ENCODE peak calls at places on chromosomes 3 and 15, in nine cellular contexts. D is NCI-H510A treated with DMSO at 0.1 percent for 48 hours; M is neural progenitor cell; I is right cardiac atrium; G is effector memory CD4-positive, alpha-beta T cell; E is HuH-7.5; B is GM10248; A is fibroblast of pulmonary artery; Z is stimulated activated effector memory CD8-positive, alpha-beta T cell treated with anti-CD3 and anti-CD28 coated beads, Interleukin-12 subunit alpha, Interleukin-12 subunit beta, amount 100 ng/mL, for 72 hours. X is an unnamed sample.

GRCh38 chr15:89115547-89115946 is 27.3 kb downstream of the ABHD2 start:
- DNase-seq in I (no peak), A (no peak), E (no peak), G (no peak), M (no peak), D (peak; percentile 75), Z (no peak), B (no peak), X (no peak)

GRCh38 chr3:173465112-173465511 is 67.6 kb downstream of the NLGN1 start:
- DNase-seq in E (no peak), I (no peak), M (peak; percentile 6), Z (no peak), A (peak; percentile 21), D (no peak), G (no peak), B (no peak), X (no peak)

GRCh38 chr3:158313344-158313927 is 203.5 kb downstream of the RSRC1 start:
- DNase-seq in I (no peak), D (peak; percentile 44), G (no peak), B (peak; percentile 27), Z (no peak), A (peak; percentile 55), M (peak; percentile 27), E (no peak), X (peak; percentile 49)

GRCh38 chr3:5186089-5186853 is 1.2 kb upstream of the EDEM1 start:
- DNase-seq in M (no peak), D (no peak), B (peak; percentile 55), I (peak; percentile 54), E (no peak), A (no peak), G (no peak), Z (no peak), X (peak; percentile 84)

GRCh38 chr3:16031434-16031833 is 143.0 kb upstream of the GALNT15 start:
- DNase-seq in Z (no peak), A (no peak), I (no peak), G (no peak), E (no peak), M (no peak), B (no peak), D (no peak), X (no peak)

GRCh38 chr3:112097378-112097777 is 11.2 kb downstream of the C3orf52 start:
- DNase-seq in G (no peak), D (peak; percentile 69), B (no peak), Z (no peak), E (no peak), A (peak; percentile 99), I (no peak), M (no peak), X (no peak)

GRCh38 chr3:86815880-86816279 is 175.1 kb downstream of the VGLL3 start:
- DNase-seq in D (no peak), Z (no peak), B (no peak), E (no peak), I (no peak), G (no peak), A (no peak), M (no peak), X (no peak)

GRCh38 chr3:128973988-128974564 is 19.8 kb downstream of the CFAP92 start:
- DNase-seq in E (no peak), I (no peak), G (no peak), B (no peak), Z (no peak), D (no peak), A (no peak), M (no peak), X (peak; percentile 87)

GRCh38 chr3:151962371-151962770 is 88.9 kb downstream of the SUCNR1 start:
- DNase-seq in D (no peak), G (no peak), I (no peak), M (no peak), Z (no peak), B (no peak), E (no peak), A (no peak), X (no peak)

GRCh38 chr3:47412842-47413520 is 32.2 kb downstream of the PTPN23 start:
- DNase-seq in M (no peak), Z (no peak), G (no peak), B (peak; percentile 11), A (no peak), D (no peak), I (no peak), E (no peak), X (no peak)

GRCh38 chr3:195154793-195155535 is 116.0 kb downstream of the XXYLT1 start:
- DNase-seq in Z (no peak), E (no peak), I (peak; percentile 95), D (peak; percentile 56), G (no peak), M (no peak), B (peak; percentile 65), A (peak; percentile 97), X (peak; percentile 91)

GRCh38 chr15:37072181-37072580 is 28.2 kb downstream of the MEIS2 start:
- DNase-seq in B (no peak), E (no peak), G (no peak), D (no peak), M (no peak), Z (no peak), A (no peak), I (no peak), X (no peak)

GRCh38 chr3:37197810-37198371 is 23.5 kb upstream of the LRRFIP2 start:
- DNase-seq in A (no peak), M (peak; percentile 76), D (no peak), E (no peak), Z (no peak), B (no peak), G (no peak), I (no peak), X (no peak)

GRCh38 chr3:102180291-102180931 is 254.4 kb upstream of the ZPLD1 start:
- DNase-seq in B (no peak), D (no peak), I (no peak), E (no peak), Z (no peak), M (no peak), A (peak; percentile 95), G (no peak), X (peak; percentile 67)

GRCh38 chr3:30347679-30348216 is 258.7 kb upstream of the TGFBR2 start:
- DNase-seq in M (no peak), G (no peak), B (no peak), Z (no peak), I (no peak), A (peak; percentile 84), D (no peak), E (no peak), X (peak; percentile 62)

GRCh38 chr15:80694624-80695098 is 449 bp upstream of the ABHD17C start:
- DNase-seq in I (peak; percentile 69), E (peak; percentile 64), D (no peak), B (no peak), G (peak; percentile 5), Z (peak; percentile 12), A (peak; percentile 56), M (peak; percentile 16), X (no peak)